ENCODE peak calls at places on chromosome 15, in four cellular contexts. X is SHP77, P is HL-60, I is RWPE1. Z is an unnamed sample.

GRCh38 chr15:57138260-57138895 is 219.9 kb downstream of the TCF12 start:
- DNase-seq in I (peak; percentile 64), P (peak; percentile 18), X (peak; percentile 57), Z (peak; percentile 34)

GRCh38 chr15:57594479-57594878 is 2.8 kb downstream of the MYZAP start:
- DNase-seq in I (no peak), X (no peak), P (no peak), Z (no peak)

GRCh38 chr15:101657968-101658784 is 6.0 kb upstream of the TM2D3 start:
- DNase-seq in X (peak; percentile 61), P (no peak), I (no peak), Z (no peak)

GRCh38 chr15:87527416-87527815 is 729.1 kb downstream of the NTRK3 start:
- DNase-seq in P (no peak), I (peak; percentile 59), X (peak; percentile 59), Z (no peak)

GRCh38 chr15:48897144-48897814 is 19.3 kb downstream of the EID1 start:
- DNase-seq in X (peak; percentile 2), I (no peak), P (no peak), Z (no peak)

GRCh38 chr15:54803139-54803808 is 393.5 kb downstream of the RSL24D1 start:
- DNase-seq in I (no peak), P (peak; percentile 34), X (no peak), Z (no peak)

GRCh38 chr15:40367038-40367672 is 9.1 kb downstream of the DISP2 start:
- DNase-seq in X (no peak), I (no peak), P (no peak), Z (no peak)

GRCh38 chr15:60751985-60752952 is 273.3 kb upstream of the ICE2 start:
- DNase-seq in X (peak; percentile 60), I (no peak), P (no peak), Z (peak; percentile 96)

GRCh38 chr15:71338827-71339542 is 223.7 kb downstream of the THSD4 start:
- DNase-seq in P (no peak), X (no peak), I (no peak), Z (no peak)